ENCODE peak calls at places on chromosome 21, in six cellular contexts. V is HEK293T; R is NCI-H1436 treated with DMSO at 0.1 percent for 48 hours; P is epithelial cell of esophagus; E is activated T-helper 1 cell treated with Interleukin-2 at 50 U/mL for 16 hours; G is CD8-positive, alpha-beta memory T cell. N is an unnamed sample.

GRCh38 chr21:29558331-29558730 is 259.6 kb downstream of the BACH1 start:
- DNase-seq in E (no peak), V (no peak), G (no peak), P (no peak), R (no peak), N (no peak)

GRCh38 chr21:46021398-46021797 is 39.8 kb downstream of the COL6A1 start:
- DNase-seq in E (no peak), R (no peak), G (no peak), V (no peak), P (no peak), N (no peak)

GRCh38 chr21:46295996-46296752 is 10.0 kb downstream of the YBEY start:
- DNase-seq in V (peak), R (no peak), G (peak), P (no peak), E (peak), N (peak)

GRCh38 chr21:26506951-26507350 is 66.1 kb downstream of the CYYR1 start:
- DNase-seq in E (no peak), G (no peak), R (no peak), V (no peak), P (peak), N (no peak)

GRCh38 chr21:45894107-45894810 is 87.3 kb upstream of the COL6A1 start:
- DNase-seq in G (no peak), V (no peak), P (no peak), E (no peak), R (no peak), N (no peak)

GRCh38 chr21:38082936-38083335 is 166.7 kb upstream of the KCNJ6 start:
- DNase-seq in R (no peak), P (peak), G (no peak), V (no peak), E (no peak), N (no peak)

GRCh38 chr21:29072873-29073221 is 601 bp downstream of the CCT8 start:
- DNase-seq in P (peak), V (peak), R (no peak), E (no peak), G (no peak), N (no peak)

GRCh38 chr21:44454747-44455523 is at the start of gene LRRC3:
- DNase-seq in R (no peak), G (peak), P (peak), V (peak), E (peak), N (peak)

GRCh38 chr21:29610960-29611359 is 312.2 kb downstream of the BACH1 start:
- DNase-seq in P (no peak), R (no peak), G (no peak), E (no peak), V (no peak), N (no peak)

GRCh38 chr21:15774590-15774989 is 44.8 kb downstream of the USP25 start:
- DNase-seq in G (no peak), R (no peak), P (peak), V (no peak), E (no peak), N (no peak)

GRCh38 chr21:42539342-42539741 is 25.7 kb downstream of the SLC37A1 start:
- DNase-seq in E (no peak), R (no peak), P (no peak), V (no peak), G (no peak), N (peak)

GRCh38 chr21:36859744-36860501 is 106.5 kb downstream of the HLCS start:
- DNase-seq in G (no peak), P (peak), E (no peak), R (no peak), V (peak), N (peak)

GRCh38 chr21:25243809-25244208 is 363.5 kb downstream of the MRPL39 start:
- DNase-seq in G (no peak), P (no peak), E (no peak), R (no peak), V (no peak), N (no peak)

GRCh38 chr21:44727321-44727720 is 15.9 kb upstream of the TSPEAR start:
- DNase-seq in P (no peak), G (no peak), R (no peak), E (no peak), V (no peak), N (peak)

GRCh38 chr21:36946949-36947371 is 19.5 kb downstream of the HLCS start:
- DNase-seq in P (no peak), G (no peak), V (no peak), R (no peak), E (no peak), N (no peak)

GRCh38 chr21:44927587-44928461 is 7.1 kb upstream of the ITGB2 start:
- DNase-seq in V (no peak), R (no peak), G (peak), E (peak), P (peak), N (peak)

GRCh38 chr21:41796476-41797080 is 29.7 kb upstream of the RIPK4 start:
- DNase-seq in V (no peak), G (no peak), E (no peak), P (no peak), R (no peak), N (no peak)

GRCh38 chr21:14757533-14758327 is 211.6 kb upstream of the SAMSN1 start:
- DNase-seq in E (no peak), V (no peak), G (no peak), R (no peak), P (no peak), N (no peak)

GRCh38 chr21:14762734-14763694 is 216.9 kb upstream of the SAMSN1 start:
- DNase-seq in R (no peak), G (no peak), E (no peak), P (no peak), V (no peak), N (no peak)

GRCh38 chr21:24899138-24899537 is 708.1 kb downstream of the MRPL39 start:
- DNase-seq in R (no peak), V (no peak), G (no peak), E (no peak), P (no peak), N (no peak)

GRCh38 chr21:35226960-35227741 is 178.0 kb upstream of the RUNX1 start:
- DNase-seq in E (peak), R (peak), P (no peak), V (no peak), G (peak), N (no peak)

GRCh38 chr21:45417256-45417950 is 12.4 kb downstream of the COL18A1 start:
- DNase-seq in V (no peak), P (no peak), G (peak), R (no peak), E (no peak), N (peak)

GRCh38 chr21:18318156-18318555 is 73.5 kb downstream of the CHODL start:
- DNase-seq in V (no peak), G (no peak), P (peak), E (no peak), R (no peak), N (no peak)

GRCh38 chr21:29669416-29669815 is 270.4 kb downstream of the GRIK1 start:
- DNase-seq in R (no peak), E (no peak), G (no peak), P (no peak), V (no peak), N (no peak)

GRCh38 chr21:41098076-41098475 is 69.9 kb upstream of the BACE2 start:
- DNase-seq in G (no peak), V (no peak), P (no peak), E (no peak), R (no peak), N (no peak)

GRCh38 chr21:45064618-45065399 is 9.6 kb upstream of the ADARB1 start:
- DNase-seq in V (no peak), R (no peak), P (no peak), E (no peak), G (no peak), N (no peak)

GRCh38 chr21:21751286-21751685 is 753.1 kb downstream of the NCAM2 start:
- DNase-seq in V (no peak), G (no peak), E (no peak), R (no peak), P (peak), N (no peak)

GRCh38 chr21:32131960-32132359 is 146.9 kb downstream of the MIS18A start:
- DNase-seq in E (no peak), G (no peak), V (no peak), R (no peak), P (peak), N (no peak)

GRCh38 chr21:42684109-42684916 is 30.9 kb downstream of the PDE9A start:
- DNase-seq in P (peak), R (no peak), G (peak), V (no peak), E (no peak), N (no peak)

GRCh38 chr21:45246014-45246413 is 41.7 kb downstream of the POFUT2 start:
- DNase-seq in P (no peak), E (no peak), V (no peak), G (no peak), R (no peak), N (no peak)

GRCh38 chr21:44918581-44919033 is 2.1 kb downstream of the ITGB2 start:
- DNase-seq in P (no peak), V (no peak), E (no peak), R (no peak), G (no peak), N (peak)

GRCh38 chr21:43343095-43343991 is 83.6 kb downstream of the SIK1 start:
- DNase-seq in E (no peak), G (no peak), V (no peak), R (no peak), P (peak), N (peak)

GRCh38 chr21:34204481-34205439 is 131.4 kb downstream of the MRPS6 start:
- DNase-seq in G (no peak), V (no peak), P (no peak), E (no peak), R (no peak), N (no peak)

GRCh38 chr21:44020551-44020950 is 8.4 kb downstream of the TRAPPC10 start:
- DNase-seq in R (no peak), E (no peak), G (no peak), V (no peak), P (no peak), N (no peak)

GRCh38 chr21:45158491-45159423 is 84.4 kb downstream of the ADARB1 start:
- DNase-seq in V (no peak), E (no peak), G (no peak), R (no peak), P (no peak), N (no peak)

GRCh38 chr21:39900491-39900890 is 33.3 kb downstream of the PCP4 start:
- DNase-seq in R (no peak), P (no peak), V (no peak), E (no peak), G (no peak), N (no peak)

GRCh38 chr21:38241029-38241740 is 15.6 kb upstream of the KCNJ15 start:
- DNase-seq in R (no peak), E (no peak), V (no peak), G (no peak), P (no peak), N (no peak)